ENCODE peak calls at places on chromosomes 3 and 15, in seven cellular contexts. T is dorsolateral prefrontal cortex, S is RWPE1, Y is fibroblast of lung, U is K562, R is AG04450, X is lower lobe of right lung. D is an unnamed sample.

GRCh38 chr3:78140866-78141658 is 1101.2 kb downstream of the ROBO2 start:
- DNase-seq in T (no peak), X (no peak), S (peak), R (peak), Y (no peak), U (no peak), D (no peak)

GRCh38 chr15:31435891-31436628 is 109.4 kb downstream of the KLF13 start:
- DNase-seq in X (no peak), U (peak), Y (no peak), S (peak), T (no peak), R (no peak), D (no peak)

GRCh38 chr3:149243540-149243939 is 21.9 kb upstream of the CP start:
- DNase-seq in X (no peak), Y (no peak), U (no peak), S (no peak), T (no peak), R (no peak), D (no peak)

GRCh38 chr15:38474155-38474757 is 20.3 kb downstream of the FAM98B start:
- DNase-seq in X (no peak), S (peak), T (no peak), U (peak), R (no peak), Y (peak), D (peak)

GRCh38 chr3:194058189-194058571 is 77.8 kb upstream of the HES1 start:
- DNase-seq in X (peak), T (peak), S (peak), U (peak), R (no peak), Y (peak), D (no peak)

GRCh38 chr3:16300881-16301359 is 35.9 kb downstream of the OXNAD1 start:
- DNase-seq in S (no peak), R (no peak), U (no peak), X (no peak), T (no peak), Y (no peak), D (no peak)

GRCh38 chr15:35624881-35625280 is 78.9 kb upstream of the DPH6 start:
- DNase-seq in T (no peak), U (no peak), X (peak), S (no peak), Y (peak), R (peak), D (no peak)

GRCh38 chr15:58119016-58119415 is 19.2 kb upstream of the AQP9 start:
- DNase-seq in T (no peak), X (no peak), R (no peak), U (no peak), Y (no peak), S (no peak), D (no peak)

GRCh38 chr3:70702132-70702531 is 389.7 kb upstream of the MDFIC2 start:
- DNase-seq in U (no peak), Y (no peak), R (no peak), T (no peak), X (no peak), S (no peak), D (no peak)

GRCh38 chr15:44397869-44398268 is 29.6 kb upstream of the CTDSPL2 start:
- DNase-seq in R (no peak), X (no peak), U (no peak), S (no peak), T (no peak), Y (no peak), D (no peak)

GRCh38 chr15:38564557-38565286 is at the start of gene RASGRP1:
- DNase-seq in U (peak), T (peak), R (no peak), Y (peak), S (peak), X (peak), D (peak)

GRCh38 chr3:141875893-141876380 is 506 bp upstream of the ATP1B3 start:
- DNase-seq in U (peak), Y (peak), T (peak), R (no peak), X (peak), S (peak), D (peak)

GRCh38 chr3:12934431-12934830 is 93.1 kb upstream of the RPL32 start:
- DNase-seq in U (no peak), X (no peak), Y (peak), T (no peak), R (no peak), S (no peak), D (no peak)

GRCh38 chr3:88235102-88235501 is 85.3 kb downstream of the C3orf38 start:
- DNase-seq in T (no peak), Y (no peak), X (no peak), S (peak), U (no peak), R (no peak), D (no peak)

GRCh38 chr3:157247391-157247790 is 87.4 kb upstream of the CCNL1 start:
- DNase-seq in X (no peak), T (no peak), U (no peak), R (no peak), Y (peak), S (no peak), D (no peak)

GRCh38 chr15:71632571-71633195 is 177.7 kb upstream of the NR2E3 start:
- DNase-seq in S (no peak), Y (no peak), T (no peak), R (no peak), X (no peak), U (no peak), D (no peak)

GRCh38 chr3:171206283-171206682 is 179.8 kb upstream of the SLC2A2 start:
- DNase-seq in R (no peak), T (no peak), U (no peak), Y (no peak), X (no peak), S (no peak), D (no peak)

GRCh38 chr15:25177955-25178801 is 223.4 kb downstream of the SNRPN start:
- DNase-seq in Y (no peak), U (no peak), X (peak), R (no peak), S (no peak), T (peak), D (no peak)

GRCh38 chr15:66945842-66946241 is 119.6 kb upstream of the SMAD3 start:
- DNase-seq in S (no peak), R (no peak), Y (no peak), X (no peak), U (no peak), T (no peak), D (no peak)

GRCh38 chr3:134600685-134601502 is 49.9 kb downstream of the KY start:
- DNase-seq in U (peak), R (no peak), T (peak), X (peak), S (peak), Y (peak), D (peak)

GRCh38 chr3:30819067-30819798 is 75.2 kb downstream of the GADL1 start:
- DNase-seq in U (no peak), R (no peak), T (no peak), X (no peak), Y (no peak), S (no peak), D (no peak)

GRCh38 chr15:91942676-91943417 is 89.3 kb downstream of the SLCO3A1 start:
- DNase-seq in S (peak), X (peak), T (no peak), U (no peak), R (peak), Y (peak), D (no peak)

GRCh38 chr3:161851941-161852566 is 355.4 kb downstream of the OTOL1 start:
- DNase-seq in X (no peak), T (peak), R (peak), U (peak), Y (peak), S (peak), D (no peak)

GRCh38 chr3:4290272-4290893 is 12.8 kb upstream of the SETMAR start:
- DNase-seq in T (no peak), Y (peak), U (peak), R (no peak), X (no peak), S (peak), D (peak)

GRCh38 chr3:69364354-69364753 is 21.5 kb downstream of the FRMD4B start:
- DNase-seq in S (peak), U (no peak), R (no peak), Y (no peak), X (no peak), T (no peak), D (no peak)

GRCh38 chr3:156978471-156978961 is 152.4 kb downstream of the LEKR1 start:
- DNase-seq in U (no peak), Y (peak), S (no peak), X (no peak), T (no peak), R (no peak), D (no peak)

GRCh38 chr15:49438970-49439631 is 16.1 kb downstream of the FGF7 start:
- DNase-seq in R (no peak), X (peak), T (no peak), Y (no peak), S (no peak), U (no peak), D (no peak)

GRCh38 chr15:67334973-67335372 is 80.4 kb downstream of the IQCH start:
- DNase-seq in R (no peak), X (no peak), Y (peak), S (no peak), T (no peak), U (no peak), D (no peak)

GRCh38 chr3:53773586-53774368 is 72.4 kb downstream of the CHDH start:
- DNase-seq in U (no peak), Y (peak), S (no peak), T (no peak), X (no peak), R (peak), D (no peak)

GRCh38 chr3:57755368-57756021 is 614 bp upstream of the SLMAP start:
- DNase-seq in S (no peak), U (peak), Y (no peak), R (no peak), T (no peak), X (peak), D (peak)

GRCh38 chr3:49415931-49416601 is 3.8 kb downstream of the TCTA start:
- DNase-seq in Y (no peak), X (no peak), S (no peak), T (no peak), U (no peak), R (no peak), D (no peak)

GRCh38 chr3:124383051-124383450 is 347.2 kb upstream of the UMPS start:
- DNase-seq in X (no peak), Y (no peak), U (no peak), T (no peak), R (no peak), S (no peak), D (no peak)

GRCh38 chr3:124386006-124386405 is 344.2 kb upstream of the UMPS start:
- DNase-seq in S (no peak), U (no peak), Y (no peak), T (no peak), R (no peak), X (no peak), D (no peak)

GRCh38 chr3:124381565-124382333 is 348.5 kb upstream of the UMPS start:
- DNase-seq in X (no peak), S (no peak), U (no peak), T (no peak), Y (no peak), R (no peak), D (no peak)

GRCh38 chr3:124384527-124384926 is 345.7 kb upstream of the UMPS start:
- DNase-seq in R (no peak), U (no peak), T (peak), X (no peak), Y (no peak), S (no peak), D (no peak)

DNA sequence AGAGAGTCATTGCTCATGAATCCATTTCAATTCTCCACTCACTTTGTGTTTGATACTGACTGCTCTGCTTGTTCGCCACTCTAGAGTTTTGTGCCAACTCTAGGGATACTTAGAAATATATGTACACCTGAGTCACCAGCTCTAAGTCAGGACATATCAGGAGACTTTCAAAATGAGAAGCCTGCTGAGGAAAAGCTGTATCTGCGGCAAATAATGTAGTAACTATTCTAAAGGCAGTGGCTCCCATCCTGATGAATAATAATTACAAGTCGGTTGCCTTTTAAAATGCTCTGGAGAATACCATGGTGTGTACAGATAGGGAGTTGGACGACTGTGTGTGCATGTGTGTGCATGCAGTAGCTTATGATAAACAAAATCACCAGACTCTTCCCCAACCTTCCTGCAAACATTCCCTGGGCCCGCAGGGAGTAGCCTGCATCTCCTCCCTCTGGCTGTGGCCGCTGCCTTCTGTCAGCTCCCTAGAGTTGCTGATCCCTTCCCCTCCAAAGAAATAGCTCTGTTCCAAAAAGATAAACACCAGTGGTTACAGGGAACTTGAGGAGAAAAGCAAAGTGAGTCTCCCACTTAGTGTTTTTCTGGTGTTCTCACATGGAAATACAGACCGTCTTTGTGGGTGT is 346.3 kb upstream of the UMPS start:
- DNase-seq in R (no peak), Y (no peak), U (no peak), T (no peak), X (no peak), S (no peak), D (no peak)
- H3K27ac ChIP-seq in R (no peak), Y (no peak), U (no peak), T (no peak), X (no peak), S (no peak), D (no peak)

GRCh38 chr15:86362556-86362955 is 282.9 kb downstream of the AGBL1 start:
- DNase-seq in R (no peak), S (peak), U (no peak), X (no peak), T (no peak), Y (no peak), D (no peak)
- H3K27ac ChIP-seq in R (no peak), S (peak), U (no peak), X (no peak), T (no peak), Y (no peak), D (no peak)

GRCh38 chr3:46845860-46846623 is 17.2 kb downstream of the MYL3 start:
- DNase-seq in S (peak), U (peak), T (peak), R (peak), X (peak), Y (peak), D (peak)
- H3K27ac ChIP-seq in S (peak), U (no peak), T (peak), R (peak), X (peak), Y (peak), D (peak)

GRCh38 chr3:160400631-160401150 is 1.2 kb downstream of the SMC4 start:
- DNase-seq in S (no peak), Y (no peak), U (peak), R (no peak), T (no peak), X (peak), D (no peak)

GRCh38 chr3:160403028-160403545 is 3.6 kb downstream of the SMC4 start:
- DNase-seq in R (no peak), S (no peak), Y (peak), U (no peak), T (no peak), X (no peak), D (no peak)

GRCh38 chr3:160403796-160404510 is 4.5 kb downstream of the SMC4 start:
- DNase-seq in X (no peak), Y (peak), U (no peak), S (no peak), R (no peak), T (no peak), D (no peak)

GRCh38 chr3:160401301-160402095 is 2.0 kb downstream of the SMC4 start:
- DNase-seq in S (peak), U (no peak), X (no peak), Y (peak), R (peak), T (no peak), D (no peak)

DNA sequence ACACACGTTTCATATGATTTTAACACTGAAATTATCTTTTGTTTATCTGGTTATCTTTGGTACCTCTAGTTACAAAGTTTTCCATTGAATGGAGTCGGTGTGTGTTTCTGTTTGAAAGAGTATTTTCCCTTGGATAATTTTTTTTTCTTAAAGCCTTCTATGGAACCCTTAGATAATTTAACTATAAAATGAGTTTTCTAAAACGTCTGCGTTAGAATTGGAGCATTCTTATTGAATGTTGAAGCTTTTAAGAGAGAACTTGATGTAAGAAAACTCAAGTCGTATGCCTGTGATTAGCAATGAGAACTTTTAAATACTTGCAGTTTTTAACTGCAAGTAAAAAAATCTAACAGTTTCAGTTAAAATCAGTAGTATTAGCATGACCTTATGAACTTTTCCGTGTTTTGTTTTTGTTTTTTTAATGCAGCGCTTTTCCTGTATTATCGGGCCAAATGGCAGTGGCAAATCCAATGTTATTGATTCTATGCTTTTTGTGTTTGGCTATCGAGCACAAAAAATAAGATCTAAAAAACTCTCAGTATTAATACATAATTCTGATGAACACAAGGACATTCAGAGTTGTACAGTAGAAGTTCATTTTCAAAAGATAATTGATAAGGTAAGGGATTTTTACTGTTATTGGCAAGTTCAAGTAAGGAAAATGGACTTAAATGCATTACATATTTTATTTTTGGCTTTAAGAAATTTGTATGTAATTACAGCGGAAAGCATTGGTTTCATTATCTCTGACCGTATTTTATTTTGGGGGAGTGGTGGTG is 3.0 kb downstream of the SMC4 start:
- DNase-seq in U (no peak), T (no peak), X (no peak), S (no peak), Y (peak), R (no peak), D (no peak)
- H3K27ac ChIP-seq in U (peak), T (no peak), X (peak), S (no peak), Y (no peak), R (no peak), D (no peak)

GRCh38 chr15:69456208-69457166 is 3.9 kb downstream of the RPLP1 start:
- DNase-seq in Y (no peak), R (no peak), S (no peak), U (no peak), T (no peak), X (no peak), D (no peak)
- H3K27ac ChIP-seq in Y (no peak), R (no peak), S (peak), U (peak), T (no peak), X (no peak), D (no peak)

GRCh38 chr3:187086831-187087230 is 52.5 kb downstream of the RPL39L start:
- DNase-seq in R (no peak), U (no peak), X (no peak), S (no peak), T (no peak), Y (no peak), D (no peak)

GRCh38 chr3:187085021-187085666 is 54.2 kb downstream of the RPL39L start:
- DNase-seq in T (no peak), X (no peak), U (no peak), R (no peak), Y (no peak), S (no peak), D (no peak)

GRCh38 chr3:187088701-187089100 is 50.6 kb downstream of the RPL39L start:
- DNase-seq in U (no peak), R (no peak), Y (no peak), X (no peak), S (no peak), T (no peak), D (no peak)

GRCh38 chr3:187084580-187084979 is 54.7 kb downstream of the RPL39L start:
- DNase-seq in U (no peak), Y (no peak), X (no peak), T (no peak), R (no peak), S (no peak), D (no peak)

DNA sequence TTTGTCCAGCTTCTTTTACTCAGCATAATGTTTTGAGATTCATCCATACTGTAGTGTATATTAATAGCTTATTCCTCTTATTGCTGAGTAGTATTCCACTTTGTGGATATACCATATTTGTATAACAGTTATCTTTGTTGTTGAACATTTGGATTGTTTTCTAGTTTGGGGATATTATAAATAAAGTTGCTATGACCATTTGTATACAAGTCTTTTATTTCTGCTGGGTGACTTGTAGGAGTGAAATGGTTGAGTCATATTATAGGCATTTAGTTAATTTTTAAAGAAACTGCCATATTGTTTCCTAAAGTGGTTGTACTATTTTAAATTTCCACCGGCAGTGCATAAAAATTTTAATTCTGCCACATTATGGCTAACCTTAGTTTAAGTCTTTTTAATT is 53.4 kb downstream of the RPL39L start:
- DNase-seq in T (no peak), X (no peak), R (no peak), Y (no peak), U (no peak), S (no peak), D (no peak)
- H3K27ac ChIP-seq in T (no peak), X (no peak), R (no peak), Y (no peak), U (no peak), S (no peak), D (no peak)

GRCh38 chr15:77591960-77592613 is 40.6 kb downstream of the LINGO1 start:
- DNase-seq in S (no peak), U (no peak), T (no peak), R (no peak), Y (no peak), X (no peak), D (no peak)
- H3K27ac ChIP-seq in S (no peak), U (no peak), T (no peak), R (peak), Y (no peak), X (no peak), D (no peak)

DNA sequence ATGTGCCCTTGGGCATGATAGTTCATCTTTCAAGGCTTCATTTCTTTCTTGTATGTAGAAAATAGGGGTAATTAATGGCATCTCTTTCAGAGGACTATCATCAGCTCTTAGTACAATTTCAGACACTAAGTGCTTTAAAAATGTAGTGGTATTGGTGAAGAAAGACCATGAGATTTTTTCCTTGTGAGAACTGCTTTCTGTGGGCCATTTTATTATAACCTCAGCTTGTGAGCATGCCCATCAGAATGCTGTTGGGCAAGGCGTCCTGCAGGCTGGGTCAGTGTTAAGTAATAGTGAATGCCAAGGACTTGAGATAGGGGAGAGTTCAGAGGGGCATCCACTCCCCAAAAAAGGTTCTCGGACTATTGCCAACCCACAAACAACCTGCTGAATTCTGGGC is 187.9 kb downstream of the GHSR start:
- DNase-seq in Y (no peak), R (no peak), U (no peak), S (no peak), T (no peak), X (no peak), D (no peak)
- H3K27ac ChIP-seq in Y (no peak), R (no peak), U (no peak), S (no peak), T (peak), X (peak), D (no peak)

GRCh38 chr3:46730819-46731218 is 13.2 kb upstream of the PRSS50 start:
- DNase-seq in X (no peak), R (no peak), T (no peak), U (no peak), Y (no peak), S (no peak), D (no peak)
- H3K27ac ChIP-seq in X (no peak), R (no peak), T (no peak), U (no peak), Y (no peak), S (no peak), D (no peak)